ENCODE peak calls at places on chromosomes 1 and 21, in nine cellular contexts. C is pancreas, F is thyroid gland, E is fibroblast of pulmonary artery, Q is A549, J is fibroblast of lung, N is cardiac fibroblast, Z is psoas muscle, D is hepatocyte. B is an unnamed sample.
A peak's percentile ranks its signal among the peaks of the same experiment; 100 is the strongest.

GRCh38 chr1:152533327-152533938 is 19.2 kb downstream of the CRCT1 start:
- DNase-seq in C (no peak), F (no peak), E (peak; percentile 36), Q (peak; percentile 33), J (no peak), N (peak; percentile 20), Z (no peak), D (no peak), B (peak; percentile 4)

GRCh38 chr1:59443355-59443754 is 146.5 kb downstream of the FGGY start:
- DNase-seq in C (no peak), F (no peak), E (no peak), Q (no peak), J (no peak), N (peak; percentile 52), Z (no peak), D (no peak), B (peak; percentile 42)

GRCh38 chr1:86061660-86062059 is 94.9 kb downstream of the COL24A1 start:
- DNase-seq in C (no peak), F (no peak), E (no peak), Q (no peak), J (peak; percentile 41), N (peak; percentile 28), Z (no peak), D (no peak), B (peak; percentile 8)

GRCh38 chr21:14734191-14734590 is 188.1 kb upstream of the SAMSN1 start:
- DNase-seq in C (no peak), F (no peak), E (no peak), Q (no peak), J (no peak), N (no peak), Z (no peak), D (no peak), B (peak; percentile 4)

GRCh38 chr1:224262373-224263054 is 67.5 kb downstream of the NVL start:
- DNase-seq in C (no peak), F (no peak), E (peak; percentile 11), Q (no peak), J (no peak), N (peak; percentile 9), Z (no peak), D (no peak), B (peak; percentile 27)

GRCh38 chr1:69567847-69568434 is at the start of gene LRRC7:
- DNase-seq in C (peak; percentile 73), F (peak; percentile 88), E (no peak), Q (no peak), J (no peak), N (no peak), Z (peak; percentile 68), D (peak; percentile 43), B (no peak)

GRCh38 chr1:117609471-117609911 is 3.6 kb downstream of the TENT5C start:
- DNase-seq in C (no peak), F (peak; percentile 53), E (no peak), Q (no peak), J (no peak), N (no peak), Z (peak; percentile 79), D (no peak), B (no peak)

GRCh38 chr1:227392984-227393764 is 74.9 kb upstream of the CDC42BPA start:
- DNase-seq in C (no peak), F (no peak), E (no peak), Q (no peak), J (no peak), N (no peak), Z (no peak), D (no peak), B (no peak)

GRCh38 chr1:2248127-2248826 is 20.2 kb downstream of the SKI start:
- DNase-seq in C (peak; percentile 84), F (peak; percentile 61), E (no peak), Q (no peak), J (no peak), N (no peak), Z (no peak), D (peak; percentile 74), B (no peak)

GRCh38 chr1:89894210-89894668 is 73.4 kb downstream of the LRRC8D start:
- DNase-seq in C (no peak), F (no peak), E (peak; percentile 90), Q (no peak), J (peak; percentile 80), N (peak; percentile 90), Z (no peak), D (no peak), B (peak; percentile 96)

GRCh38 chr1:160205974-160206369 is 788 bp downstream of the PEA15 start:
- DNase-seq in C (no peak), F (peak; percentile 44), E (peak; percentile 45), Q (peak; percentile 66), J (peak; percentile 46), N (peak; percentile 43), Z (no peak), D (peak; percentile 63), B (peak; percentile 52)

GRCh38 chr21:35810431-35810970 is 249.8 kb downstream of the SETD4 start:
- DNase-seq in C (no peak), F (no peak), E (no peak), Q (no peak), J (no peak), N (no peak), Z (no peak), D (no peak), B (no peak)

GRCh38 chr1:58869638-58870297 is 85.9 kb upstream of the JUN start:
- DNase-seq in C (no peak), F (no peak), E (no peak), Q (no peak), J (no peak), N (no peak), Z (no peak), D (no peak), B (no peak)

GRCh38 chr1:23152966-23153684 is 15.5 kb downstream of the LUZP1 start:
- DNase-seq in C (no peak), F (no peak), E (no peak), Q (no peak), J (no peak), N (no peak), Z (no peak), D (no peak), B (no peak)

GRCh38 chr1:185973645-185974044 is 239.5 kb downstream of the HMCN1 start:
- DNase-seq in C (no peak), F (no peak), E (peak; percentile 79), Q (no peak), J (peak; percentile 92), N (peak; percentile 85), Z (no peak), D (no peak), B (peak; percentile 96)

GRCh38 chr1:99481391-99481996 is 164.4 kb upstream of the PALMD start:
- DNase-seq in C (no peak), F (peak; percentile 35), E (peak; percentile 77), Q (peak; percentile 2), J (peak; percentile 77), N (peak; percentile 75), Z (no peak), D (peak; percentile 85), B (peak; percentile 84)

GRCh38 chr1:211698161-211699026 is 23.0 kb upstream of the NEK2 start:
- DNase-seq in C (peak; percentile 98), F (peak; percentile 86), E (peak; percentile 68), Q (peak; percentile 81), J (peak; percentile 49), N (peak; percentile 69), Z (peak; percentile 71), D (peak; percentile 86), B (peak; percentile 68)
- H3K4me3 ChIP-seq in C (no peak overlapping the region), F (no peak overlapping the region), E (peak overlapping the region; percentile 34), Q (no peak overlapping the region), J (no peak overlapping the region), N (no peak overlapping the region), Z (no peak overlapping the region), D (no peak overlapping the region), B (peak overlapping the region; percentile 46)

DNA sequence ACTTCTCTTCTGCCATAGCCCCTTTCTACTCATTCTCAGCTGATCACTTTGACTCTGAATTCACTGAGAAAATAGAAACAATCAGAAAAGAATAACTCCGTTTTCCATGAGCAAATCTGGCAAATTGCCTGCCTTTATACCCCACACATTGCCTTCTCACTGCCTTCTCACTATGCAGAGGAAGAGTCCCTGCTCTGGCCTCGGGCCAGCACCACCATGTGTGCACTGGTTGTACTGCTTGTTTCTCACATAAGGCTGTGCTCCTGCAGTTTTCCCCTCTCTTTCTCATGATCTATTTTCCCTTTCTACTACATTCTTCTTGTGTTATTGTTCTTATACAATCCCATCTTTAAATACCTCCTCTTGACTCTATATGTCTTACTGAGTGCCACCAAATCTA is 2.3 kb upstream of the HMGCS2 start:
- DNase-seq in C (no peak), F (peak; percentile 65), E (no peak), Q (no peak), J (no peak), N (peak; percentile 24), Z (no peak), D (peak; percentile 61), B (peak; percentile 59)
- TF ChIP-seq CTCF in C (no peak), F (no peak), E (no peak), Q (no peak), J (no peak), N (no peak), Z (no peak), D (peak; percentile 20), B (peak; percentile 9)

DNA sequence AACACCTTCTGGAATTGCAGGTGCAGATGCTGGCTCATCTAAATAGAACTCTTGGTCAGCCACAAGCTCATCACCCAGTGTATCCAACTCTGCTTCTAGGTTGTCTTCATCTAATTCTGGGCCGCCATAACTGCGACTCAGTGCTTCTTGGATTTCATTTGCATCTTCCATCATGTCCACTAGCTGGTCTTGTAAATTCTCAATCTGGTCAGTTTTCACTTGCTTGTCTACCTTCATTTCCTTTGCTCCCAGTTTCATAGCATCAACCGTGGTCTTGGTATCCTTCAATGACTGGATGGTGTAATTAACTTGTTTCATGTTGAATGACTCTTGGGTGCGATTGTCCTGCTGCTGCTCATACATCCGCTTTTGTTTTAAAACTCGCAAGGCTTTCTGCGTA is 10.3 kb downstream of the ZBED6 start:
- DNase-seq in C (no peak), F (no peak), E (no peak), Q (no peak), J (no peak), N (no peak), Z (no peak), D (no peak), B (no peak)
- H3K4me3 ChIP-seq in C (no peak overlapping the region), F (no peak overlapping the region), E (no peak overlapping the region), Q (no peak overlapping the region), J (no peak overlapping the region), N (no peak overlapping the region), Z (no peak overlapping the region), D (no peak overlapping the region), B (no peak overlapping the region)

GRCh38 chr1:11740258-11741192 is 4.6 kb downstream of the AGTRAP start:
- DNase-seq in C (no peak), F (no peak), E (no peak), Q (no peak), J (no peak), N (no peak), Z (no peak), D (no peak), B (no peak)

GRCh38 chr1:11736746-11737639 is 1.1 kb downstream of the AGTRAP start:
- DNase-seq in C (no peak), F (peak; percentile 40), E (peak; percentile 94), Q (peak; percentile 16), J (peak; percentile 68), N (peak; percentile 82), Z (peak; percentile 84), D (peak; percentile 65), B (peak; percentile 85)

GRCh38 chr1:11738096-11738495 is 2.2 kb downstream of the AGTRAP start:
- DNase-seq in C (no peak), F (no peak), E (no peak), Q (no peak), J (no peak), N (no peak), Z (no peak), D (no peak), B (no peak)

GRCh38 chr1:11735854-11736745 is at the start of gene AGTRAP:
- DNase-seq in C (peak; percentile 98), F (peak; percentile 97), E (peak; percentile 94), Q (peak; percentile 81), J (peak; percentile 91), N (peak; percentile 95), Z (peak; percentile 99), D (peak; percentile 97), B (peak; percentile 95)

GRCh38 chr1:11738783-11739182 is 2.8 kb downstream of the AGTRAP start:
- DNase-seq in C (no peak), F (no peak), E (no peak), Q (no peak), J (no peak), N (no peak), Z (no peak), D (no peak), B (no peak)
- TF ChIP-seq CTCF in C (no peak), F (no peak), E (no peak), Q (no peak), J (no peak), N (no peak), Z (no peak), D (no peak), B (no peak)

B was measured in choroid plexus epithelial cell.